ENCODE peak calls at places on chromosomes 13 and 19, in ten cellular contexts. T is lung, X is mesendoderm, O is cardiac muscle cell, P is psoas muscle, E is OCI-LY7, L is neural progenitor cell, H is small intestine, N is PC-9, S is ovary. J is an unnamed sample.

GRCh38 chr13:113930711-113931637 is 42.9 kb downstream of the C13orf46 start:
- DNase-seq in O (no peak), P (no peak), S (no peak), L (no peak), X (no peak), N (no peak), E (no peak), H (no peak), T (no peak), J (no peak)

GRCh38 chr13:35630551-35631275 is 154.2 kb upstream of the MAB21L1 start:
- DNase-seq in N (no peak), L (peak; percentile 83), O (peak; percentile 65), H (peak; percentile 35), P (no peak), T (no peak), E (peak; percentile 54), X (peak; percentile 94), S (no peak), J (no peak)

GRCh38 chr13:80824231-80824630 is 483.3 kb upstream of the SPRY2 start:
- DNase-seq in N (no peak), T (no peak), S (no peak), E (no peak), L (no peak), P (no peak), H (no peak), X (no peak), O (peak; percentile 91), J (no peak)

GRCh38 chr19:36488816-36489138 is 584 bp downstream of the ZNF566 start:
- DNase-seq in L (peak; percentile 18), T (no peak), E (peak; percentile 63), S (no peak), X (no peak), O (no peak), P (no peak), N (no peak), H (no peak), J (no peak)

GRCh38 chr13:72567566-72567965 is 159.9 kb downstream of the MZT1 start:
- DNase-seq in N (no peak), H (no peak), P (no peak), X (no peak), E (no peak), L (no peak), O (no peak), S (no peak), T (no peak), J (no peak)

GRCh38 chr13:59112375-59112774 is 1051.4 kb downstream of the DIAPH3 start:
- DNase-seq in S (no peak), T (no peak), P (no peak), X (peak; percentile 11), O (peak; percentile 98), N (no peak), H (peak; percentile 1), E (no peak), L (peak; percentile 15), J (no peak)

GRCh38 chr13:31200636-31200970 is 828 bp downstream of the B3GLCT start:
- DNase-seq in O (no peak), S (peak; percentile 39), P (peak; percentile 75), L (peak; percentile 69), X (peak; percentile 53), N (no peak), H (peak; percentile 39), E (peak; percentile 62), T (peak; percentile 43), J (peak; percentile 52)

GRCh38 chr13:37226966-37227365 is 121.5 kb upstream of the CSNK1A1L start:
- DNase-seq in E (no peak), S (no peak), O (peak; percentile 14), N (no peak), P (no peak), H (no peak), L (no peak), X (no peak), T (no peak), J (no peak)

GRCh38 chr19:41303941-41304340 is 6.0 kb upstream of the CCDC97 start:
- DNase-seq in N (no peak), O (no peak), P (no peak), H (no peak), L (no peak), S (no peak), T (no peak), E (no peak), X (no peak), J (no peak)

GRCh38 chr19:8209965-8210659 is 942 bp downstream of the CERS4 start:
- DNase-seq in E (no peak), H (no peak), T (no peak), O (no peak), X (no peak), S (peak; percentile 47), N (no peak), P (no peak), L (no peak), J (peak; percentile 42)

GRCh38 chr19:52692431-52693008 is 42.3 kb downstream of the ZNF611 start:
- DNase-seq in T (no peak), N (no peak), P (no peak), H (no peak), X (no peak), L (no peak), E (no peak), S (no peak), O (no peak), J (no peak)

GRCh38 chr13:24292476-24292875 is 16.9 kb upstream of the C1QTNF9 start:
- DNase-seq in X (no peak), H (no peak), L (no peak), T (no peak), P (no peak), N (no peak), O (no peak), S (no peak), E (no peak), J (no peak)

GRCh38 chr13:24293761-24294160 is 15.6 kb upstream of the C1QTNF9 start:
- DNase-seq in L (peak; percentile 45), N (no peak), H (no peak), E (no peak), X (no peak), S (no peak), T (no peak), P (no peak), O (no peak), J (no peak)

GRCh38 chr13:24287748-24288287 is 21.6 kb upstream of the C1QTNF9 start:
- DNase-seq in E (no peak), O (no peak), S (peak; percentile 8), P (no peak), X (no peak), H (no peak), N (no peak), T (no peak), L (no peak), J (no peak)

GRCh38 chr13:24288870-24289269 is 20.5 kb upstream of the C1QTNF9 start:
- DNase-seq in O (no peak), L (no peak), E (no peak), T (no peak), H (no peak), X (no peak), S (peak; percentile 65), P (no peak), N (no peak), J (no peak)

DNA sequence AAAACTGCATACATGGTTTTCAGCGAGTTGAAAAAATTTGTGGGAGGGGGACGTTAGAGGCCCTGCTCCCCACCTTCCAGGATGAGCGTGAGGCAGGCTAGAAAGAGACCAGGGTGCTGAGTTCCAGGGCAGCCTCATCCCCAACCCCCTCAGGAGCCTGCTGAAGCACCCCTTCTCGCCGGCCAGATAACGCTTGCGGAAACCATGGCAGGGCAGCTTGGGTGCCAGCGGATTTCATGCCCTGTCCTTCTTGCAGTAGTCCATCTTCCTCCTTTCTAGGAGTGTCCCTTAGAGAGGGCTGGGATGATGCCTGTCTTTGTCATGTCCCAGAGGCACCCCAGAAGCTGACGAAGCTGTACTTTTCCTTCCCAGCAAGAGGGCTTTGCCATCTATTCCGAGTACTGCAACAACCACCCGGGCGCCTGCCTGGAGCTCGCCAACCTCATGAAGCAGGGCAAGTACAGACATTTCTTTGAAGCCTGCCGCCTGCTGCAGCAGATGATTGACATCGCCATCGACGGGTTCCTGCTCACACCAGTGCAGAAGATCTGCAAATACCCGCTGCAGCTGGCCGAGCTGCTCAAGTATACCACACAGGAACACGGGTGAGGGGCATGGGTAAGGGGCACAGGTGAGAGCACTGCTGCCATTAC is 19.0 kb upstream of the C1QTNF9 start:
- DNase-seq in P (no peak), E (no peak), N (no peak), L (no peak), O (no peak), S (peak; percentile 18), H (no peak), T (no peak), X (no peak), J (no peak)
- H3K36me3 ChIP-seq in P (no peaks in the 10 kb centered on the region), E (no peaks in the 10 kb centered on the region), N (peaks cover 12% of the 10 kb centered on the region), L (no peaks in the 10 kb centered on the region), O (no peaks in the 10 kb centered on the region), S (no peaks in the 10 kb centered on the region), H (peaks cover 43% of the 10 kb centered on the region), T (peaks cover 64% of the 10 kb centered on the region), X (peaks cover 6% of the 10 kb centered on the region), J (peaks cover 13% of the 10 kb centered on the region)

DNA sequence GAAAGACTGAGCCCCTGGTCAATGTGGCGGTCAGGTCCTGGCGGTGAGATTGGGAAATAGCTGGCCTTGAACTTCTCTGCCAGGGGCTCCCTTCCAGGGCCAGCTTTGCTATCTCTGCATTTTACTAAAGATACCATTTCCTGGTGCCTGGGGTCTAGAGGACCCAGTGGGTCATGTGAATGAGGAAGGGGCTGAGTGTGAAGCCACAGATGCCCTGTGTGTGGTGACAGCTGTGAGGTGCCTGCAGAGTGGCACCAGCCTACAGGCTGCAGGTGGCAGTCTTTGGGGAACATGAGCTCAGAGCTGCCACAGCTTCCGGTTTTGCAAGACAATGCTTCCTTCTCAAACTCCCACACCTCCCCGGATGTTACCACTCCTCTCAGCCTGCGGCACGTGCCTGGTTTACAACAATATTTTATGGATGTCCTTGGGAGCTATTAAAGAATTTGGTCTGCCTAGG is 5.2 kb upstream of the MLNR start:
- DNase-seq in N (peak; percentile 8), T (peak; percentile 52), E (peak; percentile 72), X (peak; percentile 60), H (peak; percentile 50), P (no peak), S (no peak), O (peak; percentile 44), L (no peak), J (no peak)
- H3K27ac ChIP-seq in N (no peak overlapping the region), T (no peak overlapping the region), E (no peak overlapping the region), X (no peak overlapping the region), H (no peak overlapping the region), P (no peak overlapping the region), S (no peak overlapping the region), O (no peak overlapping the region), L (no peak overlapping the region), J (no peak overlapping the region)

GRCh38 chr13:39313721-39314120 is 275.5 kb downstream of the NHLRC3 start:
- DNase-seq in H (no peak), X (no peak), P (no peak), L (no peak), S (no peak), N (no peak), T (no peak), O (no peak), E (no peak), J (no peak)
- H3K36me3 ChIP-seq in H (no peaks in the 10 kb centered on the region), X (no peaks in the 10 kb centered on the region), P (no peaks in the 10 kb centered on the region), L (no peaks in the 10 kb centered on the region), S (no peaks in the 10 kb centered on the region), N (no peaks in the 10 kb centered on the region), T (no peaks in the 10 kb centered on the region), O (no peaks in the 10 kb centered on the region), E (no peaks in the 10 kb centered on the region), J (no peaks in the 10 kb centered on the region)

GRCh38 chr19:4879041-4879440 is 11.6 kb upstream of the PLIN3 start:
- DNase-seq in H (no peak), E (no peak), P (peak; percentile 71), L (no peak), O (no peak), T (no peak), S (no peak), N (no peak), X (no peak), J (no peak)
- H3K27ac ChIP-seq in H (no peak overlapping the region), E (peak overlapping the region; percentile 78), P (peak overlapping the region; percentile 91), L (no peak overlapping the region), O (no peak overlapping the region), T (no peak overlapping the region), S (no peak overlapping the region), N (no peak overlapping the region), X (no peak overlapping the region), J (no peak overlapping the region)